ENCODE peak calls at places on chromosome 3, in four cellular contexts. M, S, G and O are unnamed samples.

GRCh38 chr3:161343986-161344385 is 27.3 kb downstream of the SPTSSB start:
- DNase-seq in M (no peak), S (no peak), G (no peak), O (no peak)

GRCh38 chr3:107689355-107689754 is 166.6 kb downstream of the BBX start:
- DNase-seq in M (no peak), S (no peak), G (no peak), O (no peak)

GRCh38 chr3:113601240-113601639 is 68.9 kb downstream of the SIDT1 start:
- DNase-seq in M (no peak), S (no peak), G (no peak), O (no peak)

GRCh38 chr3:15042936-15043335 is 22.2 kb downstream of the MRPS25 start:
- DNase-seq in M (no peak), S (peak), G (no peak), O (no peak)

GRCh38 chr3:48595526-48596121 is 495 bp upstream of the COL7A1 start:
- DNase-seq in M (no peak), S (peak), G (peak), O (no peak)

GRCh38 chr3:81249540-81250029 is 511.9 kb downstream of the GBE1 start:
- DNase-seq in M (no peak), S (peak), G (no peak), O (no peak)

GRCh38 chr3:184574552-184575430 is 13.2 kb downstream of the EPHB3 start:
- DNase-seq in M (no peak), S (peak), G (no peak), O (no peak)

GRCh38 chr3:2390926-2391532 is 292.4 kb downstream of the CNTN4 start:
- DNase-seq in M (no peak), S (no peak), G (no peak), O (no peak)

GRCh38 chr3:177448987-177449975 is 252.0 kb upstream of the TBL1XR1 start:
- DNase-seq in M (peak), S (peak), G (no peak), O (no peak)

GRCh38 chr3:12882336-12883310 is 41.3 kb upstream of the RPL32 start:
- DNase-seq in M (no peak), S (no peak), G (no peak), O (no peak)

GRCh38 chr3:186383026-186383993 is 21.3 kb upstream of the DGKG start:
- DNase-seq in M (no peak), S (no peak), G (peak), O (no peak)

GRCh38 chr3:48399387-48400172 is 27.6 kb downstream of the FBXW12 start:
- DNase-seq in M (peak), S (no peak), G (no peak), O (peak)

GRCh38 chr3:114128826-114129225 is 50.0 kb downstream of the DRD3 start:
- DNase-seq in M (no peak), S (no peak), G (no peak), O (no peak)

GRCh38 chr3:195059471-195060216 is 211.3 kb downstream of the XXYLT1 start:
- DNase-seq in M (no peak), S (no peak), G (no peak), O (no peak)

GRCh38 chr3:35439626-35440025 is 199.7 kb upstream of the ARPP21 start:
- DNase-seq in M (no peak), S (no peak), G (no peak), O (no peak)

GRCh38 chr3:114519415-114519814 is 225.6 kb downstream of the TIGIT start:
- DNase-seq in M (no peak), S (peak), G (no peak), O (no peak)

GRCh38 chr3:155069729-155070128 is 10.4 kb upstream of the MME start:
- DNase-seq in M (no peak), S (peak), G (no peak), O (no peak)

GRCh38 chr3:120147072-120147871 is 53.0 kb upstream of the GSK3B start:
- DNase-seq in M (peak), S (no peak), G (no peak), O (no peak)

GRCh38 chr3:156674911-156675743 is 737 bp downstream of the TIPARP start:
- DNase-seq in M (peak), S (peak), G (peak), O (peak)

GRCh38 chr3:175336406-175337133 is 477.4 kb downstream of the NAALADL2 start:
- DNase-seq in M (no peak), S (no peak), G (no peak), O (no peak)

GRCh38 chr3:4850211-4850927 is 128.9 kb upstream of the BHLHE40 start:
- DNase-seq in M (no peak), S (no peak), G (no peak), O (no peak)

GRCh38 chr3:195113074-195113473 is 157.9 kb downstream of the XXYLT1 start:
- DNase-seq in M (no peak), S (peak), G (no peak), O (no peak)

GRCh38 chr3:117074833-117075232 is 365.3 kb downstream of the TUSC7 start:
- DNase-seq in M (no peak), S (no peak), G (no peak), O (no peak)

GRCh38 chr3:3177861-3178497 is 1.5 kb downstream of the CRBN start:
- DNase-seq in M (no peak), S (peak), G (no peak), O (no peak)

GRCh38 chr3:172980849-172981248 is 160.2 kb downstream of the SPATA16 start:
- DNase-seq in M (no peak), S (peak), G (no peak), O (no peak)

GRCh38 chr3:147797095-147797494 is 387.9 kb downstream of the ZIC1 start:
- DNase-seq in M (no peak), S (no peak), G (no peak), O (no peak)

GRCh38 chr3:172475703-172476102 is 27.4 kb upstream of the GHSR start:
- DNase-seq in M (no peak), S (no peak), G (no peak), O (no peak)

GRCh38 chr3:64259646-64260045 is 34.4 kb upstream of the PRICKLE2 start:
- DNase-seq in M (no peak), S (no peak), G (no peak), O (no peak)

GRCh38 chr3:133857767-133858166 is 37.9 kb downstream of the RAB6B start:
- DNase-seq in M (no peak), S (no peak), G (no peak), O (no peak)

GRCh38 chr3:195883160-195883559 is 25.2 kb downstream of the TNK2 start:
- DNase-seq in M (no peak), S (no peak), G (no peak), O (no peak)

GRCh38 chr3:126676919-126677705 is 22.2 kb upstream of the TXNRD3 start:
- DNase-seq in M (no peak), S (no peak), G (no peak), O (no peak)

DNA sequence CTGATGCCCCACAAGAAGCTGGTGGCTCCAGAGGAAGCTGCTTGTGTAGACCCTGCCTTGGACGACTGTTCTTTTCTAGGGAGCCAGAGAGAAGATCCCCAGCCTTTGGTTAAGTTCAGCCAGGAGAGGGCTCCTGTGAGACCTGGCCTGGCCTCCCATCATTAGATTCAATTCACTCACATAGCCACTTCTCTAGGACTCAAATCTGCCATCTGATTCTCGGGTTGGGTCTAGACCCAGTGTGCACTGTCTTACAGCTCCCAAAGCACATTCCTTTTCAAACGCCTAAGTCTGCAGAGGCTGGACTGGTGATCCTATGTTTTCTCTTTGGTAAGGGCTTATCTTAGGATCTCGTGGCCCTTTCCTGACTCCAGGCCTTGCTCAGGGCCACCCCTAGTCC is 81.7 kb upstream of the NPHP3 start:
- DNase-seq in M (no peak), S (peak), G (no peak), O (no peak)
- TF ChIP-seq CTCF in M (no peak), S (peak), G (no peak), O (no peak)

GRCh38 chr3:128567705-128568356 is 74.8 kb upstream of the GATA2 start:
- DNase-seq in M (no peak), S (no peak), G (no peak), O (no peak)
- TF ChIP-seq CTCF in M (no peak), S (no peak), G (no peak), O (no peak)

GRCh38 chr3:51997172-51997571 is 1.5 kb upstream of the RPL29 start:
- DNase-seq in M (no peak), S (no peak), G (no peak), O (no peak)

GRCh38 chr3:51997935-51998596 is 2.4 kb upstream of the RPL29 start:
- DNase-seq in M (no peak), S (no peak), G (no peak), O (no peak)

GRCh38 chr3:51994530-51994929 is 1.2 kb downstream of the RPL29 start:
- DNase-seq in M (no peak), S (no peak), G (no peak), O (no peak)

GRCh38 chr3:51998774-51999173 is 3.1 kb upstream of the RPL29 start:
- DNase-seq in M (no peak), S (no peak), G (no peak), O (no peak)

GRCh38 chr3:51995346-51996156 is at the start of gene RPL29:
- DNase-seq in M (peak), S (peak), G (peak), O (peak)
- TF ChIP-seq CTCF in M (no peak), S (no peak), G (peak), O (no peak)

GRCh38 chr3:43856351-43856750 is 165.6 kb downstream of the ABHD5 start:
- DNase-seq in M (no peak), S (no peak), G (no peak), O (no peak)

GRCh38 chr3:43854916-43855315 is 164.2 kb downstream of the ABHD5 start:
- DNase-seq in M (no peak), S (no peak), G (no peak), O (no peak)

GRCh38 chr3:43857361-43858051 is 166.8 kb downstream of the ABHD5 start:
- DNase-seq in M (no peak), S (no peak), G (no peak), O (no peak)

GRCh38 chr3:43856761-43857160 is 166.0 kb downstream of the ABHD5 start:
- DNase-seq in M (no peak), S (no peak), G (no peak), O (no peak)

GRCh38 chr3:43855674-43856299 is 165.0 kb downstream of the ABHD5 start:
- DNase-seq in M (peak), S (peak), G (peak), O (no peak)
- TF ChIP-seq CTCF in M (peak), S (peak), G (peak), O (no peak)

GRCh38 chr3:16369247-16369646 is 104.2 kb downstream of the OXNAD1 start:
- DNase-seq in M (no peak), S (no peak), G (no peak), O (no peak)

GRCh38 chr3:16364323-16364722 is 99.3 kb downstream of the OXNAD1 start:
- DNase-seq in M (no peak), S (no peak), G (no peak), O (no peak)

GRCh38 chr3:16364963-16365362 is 100.0 kb downstream of the OXNAD1 start:
- DNase-seq in M (no peak), S (no peak), G (no peak), O (no peak)

GRCh38 chr3:16365454-16366128 is 100.6 kb downstream of the OXNAD1 start:
- DNase-seq in M (no peak), S (no peak), G (no peak), O (no peak)

GRCh38 chr3:16366581-16366980 is 101.6 kb downstream of the OXNAD1 start:
- DNase-seq in M (no peak), S (no peak), G (no peak), O (no peak)
- TF ChIP-seq CTCF in M (no peak), S (no peak), G (no peak), O (no peak)

DNA sequence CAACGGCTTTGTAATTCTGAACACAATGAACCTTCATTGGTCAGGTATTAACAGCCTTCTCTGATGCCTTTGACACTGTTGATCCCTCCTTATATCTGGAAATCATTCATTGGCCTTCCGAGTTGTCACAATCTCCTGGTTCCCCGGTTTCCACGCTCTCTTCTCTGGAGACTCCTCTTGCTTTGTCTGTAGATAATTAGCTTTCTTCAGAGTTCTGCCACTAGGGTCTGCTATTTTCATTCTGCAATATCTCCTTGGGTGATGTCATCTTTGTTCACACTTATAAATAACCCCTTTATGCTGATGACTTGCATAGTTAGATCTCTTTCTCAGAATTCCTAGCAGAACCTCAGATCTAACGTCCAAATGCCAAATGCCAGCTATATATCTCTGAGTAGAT is 583.8 kb upstream of the ZNF717 start:
- DNase-seq in M (no peak), S (no peak), G (no peak), O (no peak)
- TF ChIP-seq CTCF in M (no peak), S (no peak), G (peak), O (no peak)

GRCh38 chr3:150528359-150528797 is 17.9 kb downstream of the SERP1 start:
- DNase-seq in M (no peak), S (peak), G (no peak), O (no peak)
- TF ChIP-seq CTCF in M (peak), S (peak), G (peak), O (peak)

GRCh38 chr3:142926368-142926944 is 37.0 kb downstream of the PAQR9 start:
- DNase-seq in M (no peak), S (no peak), G (no peak), O (no peak)

GRCh38 chr3:142929890-142930289 is 33.6 kb downstream of the PAQR9 start:
- DNase-seq in M (no peak), S (no peak), G (no peak), O (no peak)

GRCh38 chr3:142931222-142931621 is 32.3 kb downstream of the PAQR9 start:
- DNase-seq in M (no peak), S (no peak), G (no peak), O (no peak)

GRCh38 chr3:142930510-142930909 is 33.0 kb downstream of the PAQR9 start:
- DNase-seq in M (no peak), S (no peak), G (no peak), O (no peak)

DNA sequence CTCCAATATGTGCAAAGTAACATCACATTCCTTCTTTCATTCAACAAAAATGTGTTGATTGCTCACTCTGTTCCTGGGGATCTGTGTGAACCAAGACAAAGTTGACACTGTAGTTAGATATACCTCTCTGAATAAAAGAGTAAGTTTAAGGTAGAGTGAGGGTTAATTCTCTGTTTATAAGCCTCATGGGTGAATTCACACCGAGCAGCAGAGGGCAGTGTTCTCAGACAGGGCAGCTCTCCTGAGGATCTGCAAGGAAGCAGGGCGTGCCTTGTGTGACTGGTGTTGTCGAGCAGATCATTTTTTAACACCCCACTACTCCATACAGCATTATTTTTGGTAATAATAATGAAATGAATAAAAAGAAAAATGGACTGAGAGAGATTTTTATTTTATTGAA is 34.4 kb downstream of the PAQR9 start:
- DNase-seq in M (no peak), S (peak), G (peak), O (no peak)
- TF ChIP-seq CTCF in M (peak), S (peak), G (peak), O (no peak)